ENCODE peak calls at places on chromosomes 5 and 9, in four cellular contexts. One of them, this sample, is unnamed.

GRCh38 chr5:175248416-175248905 is 195.5 kb downstream of the DRD1 start:
- DNase-seq in mesenchymal stem cell: no peak
- DNase-seq in IMR-90: no peak
- DNase-seq in H1: no peak
- DNase-seq in this sample: no peak

GRCh38 chr9:108671156-108671555 is 184.6 kb downstream of the ACTL7B start:
- DNase-seq in mesenchymal stem cell: peak
- DNase-seq in IMR-90: peak
- DNase-seq in H1: no peak
- DNase-seq in this sample: peak

GRCh38 chr9:131227112-131228058 is 48.9 kb downstream of the FAM78A start:
- DNase-seq in mesenchymal stem cell: peak
- DNase-seq in IMR-90: peak
- DNase-seq in H1: no peak
- DNase-seq in this sample: no peak

GRCh38 chr9:19759066-19759465 is 29.8 kb downstream of the SLC24A2 start:
- DNase-seq in mesenchymal stem cell: no peak
- DNase-seq in IMR-90: no peak
- DNase-seq in H1: no peak
- DNase-seq in this sample: no peak

GRCh38 chr5:16057277-16057676 is 122.3 kb downstream of the MARCHF11 start:
- DNase-seq in IMR-90: no peak
- DNase-seq in mesenchymal stem cell: no peak
- DNase-seq in H1: no peak
- DNase-seq in this sample: no peak

GRCh38 chr9:114156658-114157421 is 1.5 kb downstream of the COL27A1 start:
- DNase-seq in IMR-90: peak
- DNase-seq in mesenchymal stem cell: peak
- DNase-seq in H1: peak
- DNase-seq in this sample: peak

GRCh38 chr5:72597456-72597948 is 90.3 kb upstream of the ZNF366 start:
- DNase-seq in H1: no peak
- DNase-seq in mesenchymal stem cell: peak
- DNase-seq in IMR-90: peak
- DNase-seq in this sample: peak

GRCh38 chr5:132813599-132814440 is 718 bp downstream of the SOWAHA start:
- DNase-seq in H1: peak
- DNase-seq in IMR-90: no peak
- DNase-seq in mesenchymal stem cell: peak
- DNase-seq in this sample: peak

GRCh38 chr5:74433255-74434123 is 207.0 kb downstream of the ENC1 start:
- DNase-seq in IMR-90: peak
- DNase-seq in mesenchymal stem cell: peak
- DNase-seq in H1: no peak
- DNase-seq in this sample: peak

GRCh38 chr5:82384025-82384750 is 106.0 kb upstream of the RPS23 start:
- DNase-seq in H1: no peak
- DNase-seq in mesenchymal stem cell: no peak
- DNase-seq in IMR-90: no peak
- DNase-seq in this sample: no peak

GRCh38 chr5:119353686-119354366 is 2.0 kb upstream of the TNFAIP8 start:
- DNase-seq in mesenchymal stem cell: no peak
- DNase-seq in H1: no peak
- DNase-seq in IMR-90: no peak
- DNase-seq in this sample: no peak

GRCh38 chr9:31388660-31389059 is 995.8 kb upstream of the ACO1 start:
- DNase-seq in IMR-90: no peak
- DNase-seq in H1: no peak
- DNase-seq in mesenchymal stem cell: no peak
- DNase-seq in this sample: no peak

GRCh38 chr9:137679695-137680305 is 61.0 kb downstream of the EHMT1 start:
- DNase-seq in H1: no peak
- DNase-seq in mesenchymal stem cell: no peak
- DNase-seq in IMR-90: no peak
- DNase-seq in this sample: no peak

GRCh38 chr5:55732592-55732991 is 5.3 kb upstream of the DDX4 start:
- DNase-seq in mesenchymal stem cell: no peak
- DNase-seq in IMR-90: no peak
- DNase-seq in H1: no peak
- DNase-seq in this sample: no peak

GRCh38 chr5:140239939-140240700 is 62.8 kb downstream of the PFDN1 start:
- DNase-seq in H1: peak
- DNase-seq in mesenchymal stem cell: peak
- DNase-seq in IMR-90: peak
- DNase-seq in this sample: peak

GRCh38 chr9:76987594-76988200 is 31.8 kb upstream of the FOXB2 start:
- DNase-seq in mesenchymal stem cell: peak
- DNase-seq in H1: peak
- DNase-seq in IMR-90: peak
- DNase-seq in this sample: peak

GRCh38 chr9:96619491-96620154 is at the start of gene CDC14B:
- DNase-seq in mesenchymal stem cell: peak
- DNase-seq in H1: peak
- DNase-seq in IMR-90: peak
- DNase-seq in this sample: peak

GRCh38 chr5:93569295-93570164 is 11.5 kb downstream of the NR2F1-AS1 start:
- DNase-seq in H1: no peak
- DNase-seq in mesenchymal stem cell: no peak
- DNase-seq in IMR-90: no peak
- DNase-seq in this sample: peak

GRCh38 chr5:173547579-173547978 is 68.9 kb downstream of the BOD1 start:
- DNase-seq in mesenchymal stem cell: peak
- DNase-seq in H1: no peak
- DNase-seq in IMR-90: peak
- DNase-seq in this sample: no peak

GRCh38 chr5:151675225-151675955 is 11.3 kb downstream of the SPARC start:
- DNase-seq in H1: no peak
- DNase-seq in mesenchymal stem cell: peak
- DNase-seq in IMR-90: peak
- DNase-seq in this sample: peak

GRCh38 chr9:27423919-27424710 is 100.0 kb upstream of the IFNK start:
- DNase-seq in mesenchymal stem cell: no peak
- DNase-seq in IMR-90: no peak
- DNase-seq in H1: no peak
- DNase-seq in this sample: no peak
- H2BK120ac ChIP-seq in mesenchymal stem cell: no peak
- H2BK120ac ChIP-seq in IMR-90: no peak
- H2BK120ac ChIP-seq in H1: no peak
- H2BK120ac ChIP-seq in this sample: no peak

DNA sequence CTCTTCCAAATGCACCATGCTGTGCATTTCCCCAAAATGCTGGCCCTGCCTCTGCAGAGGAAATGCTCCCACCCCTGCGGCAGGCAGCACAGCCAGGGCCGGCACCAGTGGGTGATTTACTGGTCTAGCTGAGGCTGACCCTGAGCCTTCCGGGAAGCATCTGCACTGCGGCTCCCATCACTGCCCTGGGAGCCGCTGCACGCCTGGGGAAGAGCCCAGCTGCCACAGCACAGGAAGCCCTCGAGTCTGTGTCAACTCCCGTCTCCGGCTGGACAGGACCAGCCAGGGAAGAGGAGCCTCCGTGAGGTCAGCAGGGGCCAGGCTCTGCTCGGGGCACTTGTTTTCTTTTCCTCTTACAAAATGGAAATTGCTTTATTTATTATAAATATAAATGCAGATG is 25.1 kb upstream of the EEIG1 start:
- DNase-seq in H1: no peak
- DNase-seq in mesenchymal stem cell: peak
- DNase-seq in IMR-90: no peak
- DNase-seq in this sample: no peak
- H2BK120ac ChIP-seq in H1: no peak
- H2BK120ac ChIP-seq in mesenchymal stem cell: no peak
- H2BK120ac ChIP-seq in IMR-90: no peak
- H2BK120ac ChIP-seq in this sample: no peak

GRCh38 chr9:107266624-107267369 is 16.3 kb upstream of the RAD23B start:
- DNase-seq in IMR-90: no peak
- DNase-seq in H1: no peak
- DNase-seq in mesenchymal stem cell: no peak
- DNase-seq in this sample: no peak

GRCh38 chr9:107261106-107261505 is 22.0 kb upstream of the RAD23B start:
- DNase-seq in H1: no peak
- DNase-seq in mesenchymal stem cell: no peak
- DNase-seq in IMR-90: no peak
- DNase-seq in this sample: no peak

GRCh38 chr9:107258919-107259318 is 24.2 kb upstream of the RAD23B start:
- DNase-seq in mesenchymal stem cell: no peak
- DNase-seq in H1: no peak
- DNase-seq in IMR-90: no peak
- DNase-seq in this sample: no peak

GRCh38 chr9:107260437-107261081 is 22.5 kb upstream of the RAD23B start:
- DNase-seq in H1: no peak
- DNase-seq in mesenchymal stem cell: no peak
- DNase-seq in IMR-90: no peak
- DNase-seq in this sample: no peak

DNA sequence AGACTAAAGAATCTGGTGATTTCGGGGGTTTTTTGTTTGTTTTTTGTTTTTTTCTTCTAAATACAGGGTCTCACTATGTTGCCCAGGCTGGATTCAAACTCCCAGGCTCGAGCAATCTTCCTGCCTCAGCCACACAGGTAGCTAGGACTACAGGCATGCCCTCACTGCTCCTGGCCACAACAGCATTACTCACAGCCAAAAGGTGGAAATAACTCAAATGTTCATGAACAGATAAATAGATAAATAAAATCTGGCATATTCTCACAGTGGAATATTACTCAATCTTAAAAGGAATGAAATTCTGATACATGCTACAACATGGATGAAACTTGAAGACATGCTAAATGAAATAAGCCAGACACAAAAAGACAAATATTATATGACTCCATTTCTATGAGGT is 19.8 kb upstream of the RAD23B start:
- DNase-seq in IMR-90: no peak
- DNase-seq in H1: no peak
- DNase-seq in mesenchymal stem cell: no peak
- DNase-seq in this sample: no peak
- H2BK120ac ChIP-seq in IMR-90: no peak
- H2BK120ac ChIP-seq in H1: no peak
- H2BK120ac ChIP-seq in mesenchymal stem cell: no peak
- H2BK120ac ChIP-seq in this sample: no peak

DNA sequence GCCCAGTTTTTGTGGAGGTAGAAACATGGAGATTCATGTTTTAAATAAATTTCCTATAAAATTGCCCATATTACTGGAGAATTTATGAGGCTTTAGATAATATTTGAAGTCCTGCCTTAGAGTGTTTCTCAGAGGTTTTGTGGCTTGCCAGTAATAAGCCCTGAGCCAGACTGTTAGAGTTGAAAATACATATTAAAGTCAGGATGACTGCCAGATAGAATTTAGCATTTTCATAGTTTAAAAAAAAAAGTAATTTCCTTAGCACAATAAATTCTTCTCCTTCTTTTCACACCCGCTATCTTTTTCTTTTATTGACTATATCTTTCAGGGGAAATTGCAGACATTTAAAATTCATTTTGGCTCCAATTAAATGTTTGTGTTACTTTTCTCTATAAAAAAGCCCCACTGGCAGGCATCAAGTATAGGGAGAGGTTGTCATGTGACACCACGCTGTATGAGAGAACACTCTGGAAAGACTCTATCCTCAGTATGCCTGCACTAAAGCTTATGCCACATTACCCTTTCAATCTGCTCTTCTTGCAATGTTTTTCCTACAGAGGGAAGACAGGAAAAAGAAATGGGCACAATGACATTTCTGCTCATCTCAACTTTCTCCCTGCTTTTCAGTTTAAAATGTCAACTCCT is 135.2 kb downstream of the MPDZ start:
- DNase-seq in IMR-90: no peak
- DNase-seq in H1: no peak
- DNase-seq in mesenchymal stem cell: no peak
- DNase-seq in this sample: no peak
- H2BK120ac ChIP-seq in IMR-90: no peak
- H2BK120ac ChIP-seq in H1: no peak
- H2BK120ac ChIP-seq in mesenchymal stem cell: no peak
- H2BK120ac ChIP-seq in this sample: no peak

GRCh38 chr5:12662545-12663314 is 758.5 kb upstream of the CTNND2 start:
- DNase-seq in IMR-90: no peak
- DNase-seq in mesenchymal stem cell: no peak
- DNase-seq in H1: no peak
- DNase-seq in this sample: no peak
- H2BK120ac ChIP-seq in IMR-90: no peak
- H2BK120ac ChIP-seq in mesenchymal stem cell: no peak
- H2BK120ac ChIP-seq in H1: no peak
- H2BK120ac ChIP-seq in this sample: no peak

GRCh38 chr5:14414615-14415515 is 166.7 kb upstream of the OTULINL start:
- DNase-seq in IMR-90: no peak
- DNase-seq in mesenchymal stem cell: no peak
- DNase-seq in H1: no peak
- DNase-seq in this sample: no peak

GRCh38 chr5:14417792-14418765 is 163.5 kb upstream of the OTULINL start:
- DNase-seq in mesenchymal stem cell: peak
- DNase-seq in H1: no peak
- DNase-seq in IMR-90: peak
- DNase-seq in this sample: peak

GRCh38 chr5:14415516-14416074 is 166.0 kb upstream of the OTULINL start:
- DNase-seq in IMR-90: no peak
- DNase-seq in H1: no peak
- DNase-seq in mesenchymal stem cell: no peak
- DNase-seq in this sample: no peak

GRCh38 chr5:14417232-14417730 is 164.3 kb upstream of the OTULINL start:
- DNase-seq in IMR-90: peak
- DNase-seq in H1: no peak
- DNase-seq in mesenchymal stem cell: peak
- DNase-seq in this sample: peak

DNA sequence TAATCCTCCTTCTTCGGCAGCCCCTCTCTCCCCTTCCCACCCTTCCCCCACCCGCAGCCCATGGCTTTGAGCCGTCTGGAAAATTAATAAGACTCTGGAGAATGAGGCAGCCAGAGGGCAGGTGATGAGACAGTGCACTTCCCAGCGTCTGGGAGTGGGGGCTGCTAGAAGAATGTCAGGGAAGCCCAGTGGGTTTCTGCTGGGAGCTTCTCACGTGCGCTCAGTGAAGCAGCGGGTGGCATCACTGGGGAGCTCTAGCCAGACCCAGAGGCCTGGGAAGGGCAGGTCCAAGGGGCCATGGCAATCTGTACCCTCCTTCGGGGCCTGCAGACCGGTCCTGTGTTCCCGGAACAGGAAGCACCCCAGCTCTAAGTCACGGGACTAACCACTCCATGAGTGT is 164.9 kb upstream of the OTULINL start:
- DNase-seq in H1: no peak
- DNase-seq in IMR-90: no peak
- DNase-seq in mesenchymal stem cell: no peak
- DNase-seq in this sample: peak
- H2BK120ac ChIP-seq in H1: no peak
- H2BK120ac ChIP-seq in IMR-90: no peak
- H2BK120ac ChIP-seq in mesenchymal stem cell: peak
- H2BK120ac ChIP-seq in this sample: no peak

GRCh38 chr9:129140397-129141065 is 29.3 kb downstream of the PTPA start:
- DNase-seq in H1: peak
- DNase-seq in mesenchymal stem cell: peak
- DNase-seq in IMR-90: peak
- DNase-seq in this sample: peak
- H2BK120ac ChIP-seq in H1: peak
- H2BK120ac ChIP-seq in mesenchymal stem cell: peak
- H2BK120ac ChIP-seq in IMR-90: peak
- H2BK120ac ChIP-seq in this sample: peak

This sample was measured in mesendoderm.